ENCODE peak calls at places on chromosomes 16 and 17, in nine cellular contexts. One of them, this sample, is unnamed.
A peak's percentile ranks its signal among the peaks of the same experiment; 100 is the strongest.

GRCh38 chr16:86577314-86577971 is 906 bp upstream of the FOXL1 start:
- DNase-seq in EL: peak; percentile 68
- DNase-seq in fibroblast of the aortic adventitia: no peak
- DNase-seq in RPMI7951: no peak
- DNase-seq in ACHN: no peak
- DNase-seq in ovary: no peak
- DNase-seq in germinal center: no peak
- DNase-seq in myocyte: no peak
- DNase-seq in skeletal muscle cell: no peak
- DNase-seq in this sample: no peak

GRCh38 chr17:47720754-47721533 is 12.1 kb upstream of the TBX21 start:
- DNase-seq in EL: peak; percentile 48
- DNase-seq in fibroblast of the aortic adventitia: no peak
- DNase-seq in RPMI7951: peak; percentile 51
- DNase-seq in ACHN: peak; percentile 48
- DNase-seq in ovary: no peak
- DNase-seq in germinal center: no peak
- DNase-seq in myocyte: peak; percentile 44
- DNase-seq in skeletal muscle cell: no peak
- DNase-seq in this sample: no peak

GRCh38 chr17:60817187-60817586 is 139.5 kb downstream of the BCAS3 start:
- DNase-seq in EL: peak; percentile 70
- DNase-seq in fibroblast of the aortic adventitia: peak; percentile 71
- DNase-seq in RPMI7951: peak; percentile 51
- DNase-seq in ACHN: no peak
- DNase-seq in ovary: no peak
- DNase-seq in germinal center: no peak
- DNase-seq in myocyte: peak; percentile 46
- DNase-seq in skeletal muscle cell: peak; percentile 84
- DNase-seq in this sample: no peak

GRCh38 chr16:74666425-74667214 is at the start of gene RFWD3:
- DNase-seq in EL: peak; percentile 99
- DNase-seq in fibroblast of the aortic adventitia: peak; percentile 99
- DNase-seq in RPMI7951: peak; percentile 98
- DNase-seq in ACHN: peak; percentile 100
- DNase-seq in ovary: peak; percentile 96
- DNase-seq in germinal center: peak; percentile 100
- DNase-seq in myocyte: peak; percentile 98
- DNase-seq in skeletal muscle cell: peak; percentile 94
- DNase-seq in this sample: peak; percentile 96

GRCh38 chr17:78986048-78986648 is 6.4 kb upstream of the LGALS3BP start:
- DNase-seq in EL: no peak
- DNase-seq in fibroblast of the aortic adventitia: peak; percentile 70
- DNase-seq in RPMI7951: peak; percentile 56
- DNase-seq in ACHN: peak; percentile 34
- DNase-seq in ovary: no peak
- DNase-seq in germinal center: no peak
- DNase-seq in myocyte: peak; percentile 52
- DNase-seq in skeletal muscle cell: no peak
- DNase-seq in this sample: no peak

GRCh38 chr17:50363217-50364060 is 9.5 kb downstream of the MRPL27 start:
- DNase-seq in EL: peak; percentile 41
- DNase-seq in fibroblast of the aortic adventitia: peak; percentile 52
- DNase-seq in RPMI7951: peak; percentile 19
- DNase-seq in ACHN: no peak
- DNase-seq in ovary: no peak
- DNase-seq in germinal center: no peak
- DNase-seq in myocyte: peak; percentile 18
- DNase-seq in skeletal muscle cell: no peak
- DNase-seq in this sample: no peak

GRCh38 chr17:58339775-58340622 is 11.4 kb upstream of the TSPOAP1 start:
- DNase-seq in EL: no peak
- DNase-seq in fibroblast of the aortic adventitia: no peak
- DNase-seq in RPMI7951: no peak
- DNase-seq in ACHN: no peak
- DNase-seq in ovary: no peak
- DNase-seq in germinal center: no peak
- DNase-seq in myocyte: no peak
- DNase-seq in skeletal muscle cell: no peak
- DNase-seq in this sample: no peak

GRCh38 chr16:69476920-69477418 is 52.5 kb downstream of the CYB5B start:
- DNase-seq in EL: peak; percentile 96
- DNase-seq in fibroblast of the aortic adventitia: peak; percentile 86
- DNase-seq in RPMI7951: peak; percentile 95
- DNase-seq in ACHN: peak; percentile 95
- DNase-seq in ovary: no peak
- DNase-seq in germinal center: no peak
- DNase-seq in myocyte: peak; percentile 49
- DNase-seq in skeletal muscle cell: peak; percentile 69
- DNase-seq in this sample: no peak

GRCh38 chr16:73047221-73047535 is 750 bp downstream of the ZFHX3 start:
- DNase-seq in EL: peak; percentile 97
- DNase-seq in fibroblast of the aortic adventitia: peak; percentile 87
- DNase-seq in RPMI7951: peak; percentile 85
- DNase-seq in ACHN: no peak
- DNase-seq in ovary: no peak
- DNase-seq in germinal center: no peak
- DNase-seq in myocyte: peak; percentile 76
- DNase-seq in skeletal muscle cell: no peak
- DNase-seq in this sample: no peak

GRCh38 chr17:74257311-74257710 is 16.7 kb upstream of the DNAI2 start:
- DNase-seq in EL: no peak
- DNase-seq in fibroblast of the aortic adventitia: no peak
- DNase-seq in RPMI7951: no peak
- DNase-seq in ACHN: no peak
- DNase-seq in ovary: no peak
- DNase-seq in germinal center: no peak
- DNase-seq in myocyte: no peak
- DNase-seq in skeletal muscle cell: no peak
- DNase-seq in this sample: no peak

GRCh38 chr17:82613283-82614094 is 34.8 kb downstream of the WDR45B start:
- DNase-seq in EL: no peak
- DNase-seq in fibroblast of the aortic adventitia: no peak
- DNase-seq in RPMI7951: no peak
- DNase-seq in ACHN: peak; percentile 19
- DNase-seq in ovary: no peak
- DNase-seq in germinal center: no peak
- DNase-seq in myocyte: no peak
- DNase-seq in skeletal muscle cell: no peak
- DNase-seq in this sample: no peak

GRCh38 chr17:11644265-11645212 is 46.3 kb downstream of the DNAH9 start:
- DNase-seq in EL: peak; percentile 31
- DNase-seq in fibroblast of the aortic adventitia: peak; percentile 37
- DNase-seq in RPMI7951: peak; percentile 52
- DNase-seq in ACHN: peak; percentile 81
- DNase-seq in ovary: peak; percentile 74
- DNase-seq in germinal center: peak; percentile 18
- DNase-seq in myocyte: peak; percentile 40
- DNase-seq in skeletal muscle cell: peak; percentile 4
- DNase-seq in this sample: peak; percentile 55

GRCh38 chr16:47073223-47074155 is 70.3 kb downstream of the NETO2 start:
- DNase-seq in EL: no peak
- DNase-seq in fibroblast of the aortic adventitia: no peak
- DNase-seq in RPMI7951: no peak
- DNase-seq in ACHN: no peak
- DNase-seq in ovary: no peak
- DNase-seq in germinal center: no peak
- DNase-seq in myocyte: no peak
- DNase-seq in skeletal muscle cell: no peak
- DNase-seq in this sample: no peak

GRCh38 chr17:80889897-80890550 is 101.6 kb upstream of the CHMP6 start:
- DNase-seq in EL: no peak
- DNase-seq in fibroblast of the aortic adventitia: no peak
- DNase-seq in RPMI7951: no peak
- DNase-seq in ACHN: no peak
- DNase-seq in ovary: no peak
- DNase-seq in germinal center: no peak
- DNase-seq in myocyte: no peak
- DNase-seq in skeletal muscle cell: no peak
- DNase-seq in this sample: no peak

GRCh38 chr16:66511615-66512500 is 38.1 kb downstream of the TK2 start:
- DNase-seq in EL: peak; percentile 87
- DNase-seq in fibroblast of the aortic adventitia: peak; percentile 82
- DNase-seq in RPMI7951: peak; percentile 95
- DNase-seq in ACHN: peak; percentile 98
- DNase-seq in ovary: no peak
- DNase-seq in germinal center: no peak
- DNase-seq in myocyte: peak; percentile 85
- DNase-seq in skeletal muscle cell: no peak
- DNase-seq in this sample: peak; percentile 49

GRCh38 chr17:51428668-51429486 is 168.5 kb downstream of the UTP18 start:
- DNase-seq in EL: no peak
- DNase-seq in fibroblast of the aortic adventitia: no peak
- DNase-seq in RPMI7951: no peak
- DNase-seq in ACHN: no peak
- DNase-seq in ovary: no peak
- DNase-seq in germinal center: no peak
- DNase-seq in myocyte: no peak
- DNase-seq in skeletal muscle cell: no peak
- DNase-seq in this sample: no peak